ENCODE peak calls at places on chromosomes 13 and 19, in six cellular contexts. Y, K, N, X, T and Q are unnamed samples.

GRCh38 chr19:46495789-46496099 is at the start of gene PNMA8B:
- DNase-seq in Y (no peak), K (peak), N (peak), X (peak), T (no peak), Q (no peak)

GRCh38 chr13:98459721-98460370 is 117.1 kb downstream of the STK24 start:
- DNase-seq in Y (no peak), K (peak), N (no peak), X (no peak), T (no peak), Q (no peak)

GRCh38 chr13:39498471-39499114 is 104.4 kb downstream of the LHFPL6 start:
- DNase-seq in Y (no peak), K (no peak), N (no peak), X (no peak), T (no peak), Q (no peak)

GRCh38 chr13:28744656-28745055 is 25.9 kb upstream of the SLC46A3 start:
- DNase-seq in Y (no peak), K (no peak), N (no peak), X (no peak), T (no peak), Q (no peak)

GRCh38 chr13:106566682-106567420 is 1.1 kb downstream of the ARGLU1 start:
- DNase-seq in Y (peak), K (peak), N (no peak), X (no peak), T (no peak), Q (peak)

GRCh38 chr19:32176591-32176990 is 168.8 kb upstream of the ZNF507 start:
- DNase-seq in Y (no peak), K (no peak), N (no peak), X (no peak), T (no peak), Q (no peak)

GRCh38 chr13:110306340-110306959 is 507 bp downstream of the COL4A1 start:
- DNase-seq in Y (no peak), K (no peak), N (peak), X (no peak), T (no peak), Q (no peak)

GRCh38 chr13:36850790-36851438 is 31.9 kb downstream of the RFXAP start:
- DNase-seq in Y (peak), K (no peak), N (peak), X (no peak), T (no peak), Q (no peak)

GRCh38 chr19:16619456-16619855 is 8.5 kb downstream of the MED26 start:
- DNase-seq in Y (no peak), K (no peak), N (no peak), X (no peak), T (no peak), Q (no peak)

GRCh38 chr13:40189885-40190655 is 476.4 kb downstream of the FOXO1 start:
- DNase-seq in Y (no peak), K (peak), N (peak), X (peak), T (no peak), Q (no peak)

GRCh38 chr13:30115257-30115600 is 192.1 kb downstream of the KATNAL1 start:
- DNase-seq in Y (no peak), K (no peak), N (no peak), X (no peak), T (no peak), Q (no peak)

GRCh38 chr13:94176576-94176975 is 302.9 kb downstream of the DCT start:
- DNase-seq in Y (no peak), K (no peak), N (no peak), X (no peak), T (no peak), Q (no peak)

GRCh38 chr19:50649433-50650391 is at the start of gene C19orf81:
- DNase-seq in Y (no peak), K (no peak), N (peak), X (no peak), T (no peak), Q (no peak)

GRCh38 chr13:98853791-98854191 is 101.3 kb upstream of the SLC15A1 start:
- DNase-seq in Y (peak), K (no peak), N (no peak), X (no peak), T (no peak), Q (peak)

GRCh38 chr19:45994456-45994988 is 745 bp upstream of the CCDC61 start:
- DNase-seq in Y (no peak), K (no peak), N (no peak), X (no peak), T (no peak), Q (no peak)

GRCh38 chr13:31160857-31161582 is 684 bp downstream of the HSPH1 start:
- DNase-seq in Y (peak), K (peak), N (peak), X (peak), T (no peak), Q (peak)

GRCh38 chr13:73870970-73871935 is 263.0 kb downstream of the KLF12 start:
- DNase-seq in Y (no peak), K (peak), N (no peak), X (no peak), T (peak), Q (peak)